ENCODE peak calls at places on chromosomes 4 and X, in nine cellular contexts. One of them, this sample, is unnamed.

GRCh38 chr4:101331017-101331416 is 16.3 kb downstream of the PPP3CA start:
- DNase-seq in tibial nerve: no peak
- DNase-seq in esophagus muscularis mucosa: no peak
- DNase-seq in tibial artery: no peak
- DNase-seq in colonic mucosa: no peak
- DNase-seq in spleen: no peak
- DNase-seq in psoas muscle: no peak
- DNase-seq in GM12878: no peak
- DNase-seq in left ventricle myocardium inferior: no peak
- DNase-seq in this sample: no peak

GRCh38 chr4:70637239-70637920 is 8.8 kb downstream of the ENAM start:
- DNase-seq in tibial nerve: no peak
- DNase-seq in esophagus muscularis mucosa: no peak
- DNase-seq in tibial artery: no peak
- DNase-seq in colonic mucosa: no peak
- DNase-seq in spleen: no peak
- DNase-seq in psoas muscle: no peak
- DNase-seq in GM12878: no peak
- DNase-seq in left ventricle myocardium inferior: no peak
- DNase-seq in this sample: no peak

GRCh38 chr4:38676986-38677385 is 13.0 kb downstream of the KLF3 start:
- DNase-seq in tibial nerve: no peak
- DNase-seq in esophagus muscularis mucosa: peak; percentile 70
- DNase-seq in tibial artery: no peak
- DNase-seq in colonic mucosa: no peak
- DNase-seq in spleen: no peak
- DNase-seq in psoas muscle: no peak
- DNase-seq in GM12878: no peak
- DNase-seq in left ventricle myocardium inferior: no peak
- DNase-seq in this sample: peak; percentile 57

GRCh38 chrX:19709812-19710518 is 177.4 kb downstream of the SH3KBP1 start:
- DNase-seq in tibial nerve: no peak
- DNase-seq in esophagus muscularis mucosa: no peak
- DNase-seq in tibial artery: no peak
- DNase-seq in colonic mucosa: no peak
- DNase-seq in spleen: no peak
- DNase-seq in psoas muscle: no peak
- DNase-seq in GM12878: no peak
- DNase-seq in left ventricle myocardium inferior: no peak
- DNase-seq in this sample: no peak

GRCh38 chr4:83022724-83023427 is 12.1 kb upstream of the COPS4 start:
- DNase-seq in tibial nerve: no peak
- DNase-seq in esophagus muscularis mucosa: no peak
- DNase-seq in tibial artery: no peak
- DNase-seq in colonic mucosa: no peak
- DNase-seq in spleen: no peak
- DNase-seq in psoas muscle: no peak
- DNase-seq in GM12878: no peak
- DNase-seq in left ventricle myocardium inferior: no peak
- DNase-seq in this sample: no peak

GRCh38 chrX:15413101-15413500 is 28.9 kb upstream of the VEGFD start:
- DNase-seq in tibial nerve: no peak
- DNase-seq in esophagus muscularis mucosa: no peak
- DNase-seq in tibial artery: no peak
- DNase-seq in colonic mucosa: no peak
- DNase-seq in spleen: no peak
- DNase-seq in psoas muscle: no peak
- DNase-seq in GM12878: no peak
- DNase-seq in left ventricle myocardium inferior: no peak
- DNase-seq in this sample: no peak

GRCh38 chrX:20252392-20253231 is 14.1 kb downstream of the RPS6KA3 start:
- DNase-seq in tibial nerve: no peak
- DNase-seq in esophagus muscularis mucosa: no peak
- DNase-seq in tibial artery: peak; percentile 25
- DNase-seq in colonic mucosa: peak; percentile 83
- DNase-seq in spleen: peak; percentile 82
- DNase-seq in psoas muscle: peak; percentile 58
- DNase-seq in GM12878: no peak
- DNase-seq in left ventricle myocardium inferior: peak; percentile 45
- DNase-seq in this sample: peak; percentile 81

GRCh38 chr4:127868196-127868595 is 12.5 kb upstream of the PLK4 start:
- DNase-seq in tibial nerve: no peak
- DNase-seq in esophagus muscularis mucosa: no peak
- DNase-seq in tibial artery: no peak
- DNase-seq in colonic mucosa: no peak
- DNase-seq in spleen: no peak
- DNase-seq in psoas muscle: no peak
- DNase-seq in GM12878: no peak
- DNase-seq in left ventricle myocardium inferior: no peak
- DNase-seq in this sample: no peak

GRCh38 chrX:46549914-46550313 is 4.7 kb upstream of the ZNF674 start:
- DNase-seq in tibial nerve: no peak
- DNase-seq in esophagus muscularis mucosa: no peak
- DNase-seq in tibial artery: no peak
- DNase-seq in colonic mucosa: no peak
- DNase-seq in spleen: no peak
- DNase-seq in psoas muscle: no peak
- DNase-seq in GM12878: no peak
- DNase-seq in left ventricle myocardium inferior: no peak
- DNase-seq in this sample: no peak

GRCh38 chrX:46547857-46548256 is 2.6 kb upstream of the ZNF674 start:
- DNase-seq in tibial nerve: no peak
- DNase-seq in esophagus muscularis mucosa: no peak
- DNase-seq in tibial artery: no peak
- DNase-seq in colonic mucosa: no peak
- DNase-seq in spleen: no peak
- DNase-seq in psoas muscle: no peak
- DNase-seq in GM12878: no peak
- DNase-seq in left ventricle myocardium inferior: no peak
- DNase-seq in this sample: no peak

GRCh38 chrX:46543441-46543840 is 1.8 kb downstream of the ZNF674 start:
- DNase-seq in tibial nerve: no peak
- DNase-seq in esophagus muscularis mucosa: no peak
- DNase-seq in tibial artery: no peak
- DNase-seq in colonic mucosa: no peak
- DNase-seq in spleen: no peak
- DNase-seq in psoas muscle: no peak
- DNase-seq in GM12878: no peak
- DNase-seq in left ventricle myocardium inferior: no peak
- DNase-seq in this sample: no peak

DNA sequence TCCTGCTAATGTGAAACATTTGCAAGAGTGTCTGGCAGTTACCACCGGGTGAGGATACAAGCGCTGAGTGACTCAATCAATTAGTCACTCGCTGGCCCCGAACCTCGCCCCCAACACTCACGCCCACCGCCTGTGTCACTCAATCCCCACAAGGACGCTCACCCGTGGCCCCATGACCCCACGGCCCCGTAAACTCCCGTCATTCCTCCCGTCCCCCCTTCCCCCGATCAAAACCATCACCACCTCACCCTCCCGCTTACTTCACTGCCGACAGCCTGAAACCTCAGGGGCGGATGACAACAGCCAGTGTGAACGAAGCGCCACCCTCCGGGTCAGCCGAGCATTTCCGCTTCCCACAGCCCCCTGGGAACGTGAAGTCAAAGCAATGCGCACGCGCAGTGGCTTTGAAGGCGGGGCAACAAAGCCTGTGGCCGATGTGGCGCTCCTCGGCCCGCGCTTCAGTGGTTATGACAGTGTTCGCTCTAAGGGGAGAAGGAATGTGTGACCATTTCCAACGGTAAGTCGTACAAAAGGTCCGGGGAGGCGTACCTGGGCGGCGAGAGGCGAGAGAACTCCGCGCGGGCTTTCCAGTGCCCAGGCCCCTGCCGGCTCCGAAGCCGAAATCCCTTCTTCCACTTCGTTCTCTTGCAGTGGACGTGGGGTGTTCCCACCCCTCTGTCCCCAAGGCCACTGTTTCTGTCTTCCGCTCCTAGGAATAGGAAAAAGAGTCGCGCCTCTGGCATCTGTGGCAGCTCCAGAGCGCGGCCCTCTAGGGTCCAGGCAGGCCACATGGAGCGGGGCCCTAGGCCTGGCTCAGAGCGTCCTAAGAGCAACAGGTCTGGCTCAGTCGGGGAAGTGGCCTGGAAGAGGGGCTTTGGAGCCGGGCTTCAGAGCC is at the start of gene ZNF674:
- DNase-seq in tibial nerve: peak; percentile 78
- DNase-seq in esophagus muscularis mucosa: peak; percentile 94
- DNase-seq in tibial artery: peak; percentile 88
- DNase-seq in colonic mucosa: peak; percentile 93
- DNase-seq in spleen: peak; percentile 97
- DNase-seq in psoas muscle: peak; percentile 96
- DNase-seq in GM12878: peak; percentile 75
- DNase-seq in left ventricle myocardium inferior: peak; percentile 92
- DNase-seq in this sample: peak; percentile 94
- TF ChIP-seq CTCF in tibial nerve: peak; percentile 22
- TF ChIP-seq CTCF in esophagus muscularis mucosa: peak; percentile 20
- TF ChIP-seq CTCF in tibial artery: peak; percentile 28
- TF ChIP-seq CTCF in colonic mucosa: no peak
- TF ChIP-seq CTCF in spleen: peak; percentile 47
- TF ChIP-seq CTCF in psoas muscle: peak; percentile 12
- TF ChIP-seq CTCF in GM12878: peak; percentile 50
- TF ChIP-seq CTCF in left ventricle myocardium inferior: peak; percentile 47
- TF ChIP-seq CTCF in this sample: peak; percentile 23

DNA sequence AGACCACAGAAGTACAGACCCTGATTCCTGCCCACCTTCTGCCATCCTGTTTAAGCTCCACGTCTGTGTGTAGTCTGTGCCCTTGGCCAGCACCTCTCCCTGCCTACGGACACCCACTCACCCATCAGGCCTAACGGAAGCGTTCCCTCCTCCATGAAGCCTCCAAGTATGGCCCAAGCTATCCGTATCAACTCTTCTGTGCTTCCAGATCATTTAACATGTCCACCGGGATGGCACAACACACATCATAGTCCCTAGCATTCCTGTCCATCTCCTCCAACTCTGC is 11.7 kb downstream of the WDR1 start:
- DNase-seq in tibial nerve: no peak
- DNase-seq in esophagus muscularis mucosa: no peak
- DNase-seq in tibial artery: no peak
- DNase-seq in colonic mucosa: no peak
- DNase-seq in spleen: no peak
- DNase-seq in psoas muscle: no peak
- DNase-seq in GM12878: no peak
- DNase-seq in left ventricle myocardium inferior: no peak
- DNase-seq in this sample: no peak
- H3K27ac ChIP-seq in tibial nerve: peak overlapping the region; percentile 57
- H3K27ac ChIP-seq in esophagus muscularis mucosa: peak overlapping the region; percentile 93
- H3K27ac ChIP-seq in tibial artery: peak overlapping the region; percentile 96
- H3K27ac ChIP-seq in colonic mucosa: peak overlapping the region; percentile 47
- H3K27ac ChIP-seq in spleen: peak overlapping the region; percentile 32
- H3K27ac ChIP-seq in psoas muscle: peak overlapping the region; percentile 99
- H3K27ac ChIP-seq in GM12878: no peak overlapping the region
- H3K27ac ChIP-seq in left ventricle myocardium inferior: peak overlapping the region; percentile 76
- H3K27ac ChIP-seq in this sample: peak overlapping the region; percentile 84

GRCh38 chr4:147928400-147928799 is 196.5 kb downstream of the ARHGAP10 start:
- DNase-seq in tibial nerve: no peak
- DNase-seq in esophagus muscularis mucosa: no peak
- DNase-seq in tibial artery: no peak
- DNase-seq in colonic mucosa: no peak
- DNase-seq in spleen: no peak
- DNase-seq in psoas muscle: no peak
- DNase-seq in GM12878: no peak
- DNase-seq in left ventricle myocardium inferior: no peak
- DNase-seq in this sample: no peak

GRCh38 chr4:147923854-147924253 is 192.0 kb downstream of the ARHGAP10 start:
- DNase-seq in tibial nerve: no peak
- DNase-seq in esophagus muscularis mucosa: no peak
- DNase-seq in tibial artery: no peak
- DNase-seq in colonic mucosa: no peak
- DNase-seq in spleen: no peak
- DNase-seq in psoas muscle: no peak
- DNase-seq in GM12878: no peak
- DNase-seq in left ventricle myocardium inferior: no peak
- DNase-seq in this sample: no peak

GRCh38 chr4:147927377-147928137 is 195.7 kb downstream of the ARHGAP10 start:
- DNase-seq in tibial nerve: no peak
- DNase-seq in esophagus muscularis mucosa: no peak
- DNase-seq in tibial artery: no peak
- DNase-seq in colonic mucosa: no peak
- DNase-seq in spleen: no peak
- DNase-seq in psoas muscle: peak; percentile 56
- DNase-seq in GM12878: no peak
- DNase-seq in left ventricle myocardium inferior: peak; percentile 47
- DNase-seq in this sample: no peak

DNA sequence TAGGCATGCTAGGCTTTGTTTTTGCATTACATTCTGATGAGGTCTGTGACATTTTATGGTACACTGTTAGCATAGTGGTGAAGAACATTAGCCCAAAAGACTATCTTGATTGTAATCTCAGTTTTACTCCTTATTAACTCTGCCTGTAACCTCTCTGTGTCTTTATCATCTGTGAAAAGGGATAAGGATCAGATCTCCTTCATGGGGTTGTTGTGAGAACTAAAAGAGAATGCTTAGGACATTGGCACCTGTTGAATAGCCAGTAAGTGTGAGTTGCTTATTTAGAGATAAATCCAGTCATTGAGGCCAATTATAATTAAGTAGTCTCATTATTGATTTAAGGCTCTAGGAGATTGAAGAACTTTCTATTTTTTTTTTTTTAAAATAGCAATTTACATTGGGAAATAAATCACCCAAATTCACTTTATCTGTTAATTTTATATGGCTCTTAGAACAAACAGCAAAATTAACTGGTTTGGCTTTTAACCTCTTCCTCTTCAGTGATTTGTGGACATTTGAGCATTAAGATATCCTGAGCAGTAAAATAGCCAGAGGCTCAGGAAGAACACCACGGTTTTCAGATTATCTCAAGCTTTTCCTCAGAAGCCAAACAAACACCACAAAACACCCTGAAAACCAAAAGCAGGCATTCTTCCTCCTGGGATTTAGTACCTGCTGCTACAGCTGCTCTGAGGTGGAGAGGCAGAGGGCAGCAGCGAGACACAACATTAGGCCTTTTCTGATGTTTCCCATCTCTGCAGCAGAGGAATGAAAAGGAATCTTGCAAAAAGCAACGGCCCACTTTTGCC is 192.9 kb downstream of the ARHGAP10 start:
- DNase-seq in tibial nerve: no peak
- DNase-seq in esophagus muscularis mucosa: no peak
- DNase-seq in tibial artery: no peak
- DNase-seq in colonic mucosa: peak; percentile 42
- DNase-seq in spleen: no peak
- DNase-seq in psoas muscle: no peak
- DNase-seq in GM12878: no peak
- DNase-seq in left ventricle myocardium inferior: no peak
- DNase-seq in this sample: peak; percentile 32
- TF ChIP-seq CTCF in tibial nerve: no peak
- TF ChIP-seq CTCF in esophagus muscularis mucosa: no peak
- TF ChIP-seq CTCF in tibial artery: peak; percentile 12
- TF ChIP-seq CTCF in colonic mucosa: peak; percentile 31
- TF ChIP-seq CTCF in spleen: no peak
- TF ChIP-seq CTCF in psoas muscle: peak; percentile 36
- TF ChIP-seq CTCF in GM12878: peak; percentile 30
- TF ChIP-seq CTCF in left ventricle myocardium inferior: peak; percentile 54
- TF ChIP-seq CTCF in this sample: peak; percentile 27

GRCh38 chr4:143336828-143337599 is at the start of gene GAB1:
- DNase-seq in tibial nerve: peak; percentile 61
- DNase-seq in esophagus muscularis mucosa: no peak
- DNase-seq in tibial artery: peak; percentile 80
- DNase-seq in colonic mucosa: peak; percentile 82
- DNase-seq in spleen: peak; percentile 94
- DNase-seq in psoas muscle: peak; percentile 88
- DNase-seq in GM12878: no peak
- DNase-seq in left ventricle myocardium inferior: peak; percentile 81
- DNase-seq in this sample: peak; percentile 86

GRCh38 chr4:143339497-143339896 is 2.8 kb downstream of the GAB1 start:
- DNase-seq in tibial nerve: no peak
- DNase-seq in esophagus muscularis mucosa: no peak
- DNase-seq in tibial artery: no peak
- DNase-seq in colonic mucosa: no peak
- DNase-seq in spleen: no peak
- DNase-seq in psoas muscle: no peak
- DNase-seq in GM12878: no peak
- DNase-seq in left ventricle myocardium inferior: no peak
- DNase-seq in this sample: no peak

GRCh38 chr4:143338313-143338712 is 1.6 kb downstream of the GAB1 start:
- DNase-seq in tibial nerve: no peak
- DNase-seq in esophagus muscularis mucosa: no peak
- DNase-seq in tibial artery: no peak
- DNase-seq in colonic mucosa: no peak
- DNase-seq in spleen: no peak
- DNase-seq in psoas muscle: no peak
- DNase-seq in GM12878: no peak
- DNase-seq in left ventricle myocardium inferior: no peak
- DNase-seq in this sample: no peak

GRCh38 chr4:143337600-143338287 is 1.1 kb downstream of the GAB1 start:
- DNase-seq in tibial nerve: peak; percentile 35
- DNase-seq in esophagus muscularis mucosa: no peak
- DNase-seq in tibial artery: peak; percentile 49
- DNase-seq in colonic mucosa: peak; percentile 88
- DNase-seq in spleen: no peak
- DNase-seq in psoas muscle: peak; percentile 59
- DNase-seq in GM12878: no peak
- DNase-seq in left ventricle myocardium inferior: peak; percentile 70
- DNase-seq in this sample: peak; percentile 79

GRCh38 chr4:143335979-143336827 is 473 bp upstream of the GAB1 start:
- DNase-seq in tibial nerve: peak; percentile 75
- DNase-seq in esophagus muscularis mucosa: peak; percentile 96
- DNase-seq in tibial artery: peak; percentile 87
- DNase-seq in colonic mucosa: peak; percentile 92
- DNase-seq in spleen: peak; percentile 95
- DNase-seq in psoas muscle: peak; percentile 93
- DNase-seq in GM12878: no peak
- DNase-seq in left ventricle myocardium inferior: peak; percentile 94
- DNase-seq in this sample: peak; percentile 92
- H3K27ac ChIP-seq in tibial nerve: peak overlapping the region; percentile 95
- H3K27ac ChIP-seq in esophagus muscularis mucosa: peak overlapping the region; percentile 94
- H3K27ac ChIP-seq in tibial artery: peak overlapping the region; percentile 98
- H3K27ac ChIP-seq in colonic mucosa: peak overlapping the region; percentile 95
- H3K27ac ChIP-seq in spleen: peak overlapping the region; percentile 93
- H3K27ac ChIP-seq in psoas muscle: peak overlapping the region; percentile 97
- H3K27ac ChIP-seq in GM12878: no peak overlapping the region
- H3K27ac ChIP-seq in left ventricle myocardium inferior: no peak overlapping the region
- H3K27ac ChIP-seq in this sample: peak overlapping the region; percentile 95

This sample was measured in transverse colon.